ENCODE peak calls at places on chromosome 4, in four cellular contexts. One of them, this sample, is unnamed.

GRCh38 chr4:176478076-176478475 is 158.3 kb downstream of the SPCS3 start:
- DNase-seq in HepG2: no peak
- DNase-seq in GM12891: no peak
- DNase-seq in K562: no peak
- DNase-seq in this sample: no peak

GRCh38 chr4:47525154-47525819 is 40.2 kb downstream of the ATP10D start:
- DNase-seq in GM12891: no peak
- DNase-seq in HepG2: no peak
- DNase-seq in K562: no peak
- DNase-seq in this sample: no peak

GRCh38 chr4:162497564-162498167 is 333.9 kb upstream of the FSTL5 start:
- DNase-seq in K562: peak
- DNase-seq in GM12891: peak
- DNase-seq in HepG2: peak
- DNase-seq in this sample: no peak

GRCh38 chr4:15870079-15870478 is 68.5 kb downstream of the FGFBP1 start:
- DNase-seq in GM12891: no peak
- DNase-seq in K562: no peak
- DNase-seq in HepG2: no peak
- DNase-seq in this sample: no peak

GRCh38 chr4:164446516-164446915 is 307.4 kb upstream of the SMIM31 start:
- DNase-seq in GM12891: no peak
- DNase-seq in K562: no peak
- DNase-seq in HepG2: no peak
- DNase-seq in this sample: no peak

GRCh38 chr4:80006935-80007744 is 65.9 kb downstream of the ANTXR2 start:
- DNase-seq in HepG2: peak
- DNase-seq in K562: no peak
- DNase-seq in GM12891: no peak
- DNase-seq in this sample: no peak

GRCh38 chr4:69881173-69881773 is 21.3 kb upstream of the SULT1E1 start:
- DNase-seq in HepG2: peak
- DNase-seq in GM12891: peak
- DNase-seq in K562: peak
- DNase-seq in this sample: no peak

GRCh38 chr4:113973349-113973748 is 6.1 kb downstream of the ARSJ start:
- DNase-seq in HepG2: no peak
- DNase-seq in K562: no peak
- DNase-seq in GM12891: no peak
- DNase-seq in this sample: no peak

GRCh38 chr4:188822698-188823097 is 683.5 kb downstream of the TRIML1 start:
- DNase-seq in K562: no peak
- DNase-seq in GM12891: no peak
- DNase-seq in HepG2: no peak
- DNase-seq in this sample: no peak

GRCh38 chr4:98930311-98930865 is 1.5 kb upstream of the EIF4E start:
- DNase-seq in K562: no peak
- DNase-seq in GM12891: no peak
- DNase-seq in HepG2: no peak
- DNase-seq in this sample: no peak

GRCh38 chr4:44146516-44146915 is 302.1 kb downstream of the KCTD8 start:
- DNase-seq in GM12891: no peak
- DNase-seq in HepG2: no peak
- DNase-seq in K562: no peak
- DNase-seq in this sample: no peak

GRCh38 chr4:7430368-7430964 is 4.3 kb downstream of the PSAPL1 start:
- DNase-seq in HepG2: no peak
- DNase-seq in K562: no peak
- DNase-seq in GM12891: no peak
- DNase-seq in this sample: no peak

GRCh38 chr4:152780267-152780811 is 585 bp downstream of the ARFIP1 start:
- DNase-seq in GM12891: no peak
- DNase-seq in K562: peak
- DNase-seq in HepG2: peak
- DNase-seq in this sample: no peak

GRCh38 chr4:26484032-26484515 is 6.2 kb downstream of the CCKAR start:
- DNase-seq in K562: no peak
- DNase-seq in HepG2: no peak
- DNase-seq in GM12891: no peak
- DNase-seq in this sample: no peak

GRCh38 chr4:146545102-146545501 is 23.4 kb upstream of the SLC10A7 start:
- DNase-seq in GM12891: no peak
- DNase-seq in K562: peak
- DNase-seq in HepG2: peak
- DNase-seq in this sample: no peak

GRCh38 chr4:142201041-142201440 is 564.7 kb downstream of the IL15 start:
- DNase-seq in GM12891: no peak
- DNase-seq in HepG2: no peak
- DNase-seq in K562: no peak
- DNase-seq in this sample: no peak

GRCh38 chr4:105472871-105473339 is 957 bp downstream of the PPA2 start:
- DNase-seq in HepG2: no peak
- DNase-seq in K562: peak
- DNase-seq in GM12891: peak
- DNase-seq in this sample: peak

GRCh38 chr4:133775881-133776280 is 425.7 kb downstream of the PABPC4L start:
- DNase-seq in HepG2: no peak
- DNase-seq in K562: no peak
- DNase-seq in GM12891: no peak
- DNase-seq in this sample: no peak

GRCh38 chr4:167234388-167234881 is at the start of gene SPOCK3:
- DNase-seq in K562: no peak
- DNase-seq in HepG2: no peak
- DNase-seq in GM12891: no peak
- DNase-seq in this sample: peak

GRCh38 chr4:157128395-157128794 is 52.4 kb downstream of the GLRB start:
- DNase-seq in HepG2: no peak
- DNase-seq in GM12891: no peak
- DNase-seq in K562: no peak
- DNase-seq in this sample: no peak

GRCh38 chr4:99657801-99658200 is at the start of gene C4orf54:
- DNase-seq in HepG2: no peak
- DNase-seq in K562: no peak
- DNase-seq in GM12891: no peak
- DNase-seq in this sample: no peak

GRCh38 chr4:76738081-76738931 is 159.6 kb downstream of the SOWAHB start:
- DNase-seq in K562: no peak
- DNase-seq in HepG2: no peak
- DNase-seq in GM12891: no peak
- DNase-seq in this sample: no peak
- TF ChIP-seq TAF1 in K562: no peak
- TF ChIP-seq TAF1 in HepG2: no peak
- TF ChIP-seq TAF1 in GM12891: no peak
- TF ChIP-seq TAF1 in this sample: no peak

DNA sequence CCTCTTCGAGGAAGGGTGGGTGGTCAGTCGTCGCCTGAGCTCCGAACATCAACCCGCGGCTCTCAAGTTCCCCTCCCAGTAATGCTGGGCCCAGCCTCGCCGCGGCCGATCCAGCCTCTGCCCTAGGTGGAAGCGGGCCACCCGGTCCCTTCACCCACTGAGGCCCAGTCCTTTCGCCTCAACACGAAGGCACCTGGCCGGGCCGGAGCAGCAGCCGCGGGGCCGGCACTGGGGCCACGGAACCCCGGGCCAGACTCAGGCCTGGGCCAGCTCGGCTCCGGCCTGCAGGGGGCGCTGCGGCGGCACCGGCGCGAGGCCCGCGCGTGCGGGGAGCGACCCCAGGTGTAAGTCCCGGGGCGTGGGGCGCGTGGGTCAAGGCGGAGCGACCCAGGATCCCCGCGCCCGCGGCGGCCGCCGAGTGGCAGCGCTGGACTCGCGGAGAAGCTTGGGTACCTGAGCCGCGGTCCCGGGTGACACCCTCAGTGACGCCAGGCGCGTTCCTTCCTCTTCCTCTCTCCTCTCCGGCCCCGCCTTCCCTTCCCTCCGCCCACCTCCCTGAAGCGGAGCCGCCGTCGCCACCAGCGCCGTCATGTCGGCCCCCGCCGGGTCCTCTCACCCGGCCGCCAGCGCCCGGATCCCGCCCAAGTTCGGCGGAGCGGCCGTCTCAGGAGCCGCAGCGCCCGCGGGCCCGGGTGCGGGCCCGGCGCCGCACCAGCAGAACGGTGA is at the start of gene SEC24B:
- DNase-seq in GM12891: peak
- DNase-seq in K562: peak
- DNase-seq in HepG2: peak
- DNase-seq in this sample: peak
- TF ChIP-seq POLR2A in GM12891: no peak
- TF ChIP-seq POLR2A in K562: peak
- TF ChIP-seq POLR2A in HepG2: peak
- TF ChIP-seq POLR2A in this sample: peak

DNA sequence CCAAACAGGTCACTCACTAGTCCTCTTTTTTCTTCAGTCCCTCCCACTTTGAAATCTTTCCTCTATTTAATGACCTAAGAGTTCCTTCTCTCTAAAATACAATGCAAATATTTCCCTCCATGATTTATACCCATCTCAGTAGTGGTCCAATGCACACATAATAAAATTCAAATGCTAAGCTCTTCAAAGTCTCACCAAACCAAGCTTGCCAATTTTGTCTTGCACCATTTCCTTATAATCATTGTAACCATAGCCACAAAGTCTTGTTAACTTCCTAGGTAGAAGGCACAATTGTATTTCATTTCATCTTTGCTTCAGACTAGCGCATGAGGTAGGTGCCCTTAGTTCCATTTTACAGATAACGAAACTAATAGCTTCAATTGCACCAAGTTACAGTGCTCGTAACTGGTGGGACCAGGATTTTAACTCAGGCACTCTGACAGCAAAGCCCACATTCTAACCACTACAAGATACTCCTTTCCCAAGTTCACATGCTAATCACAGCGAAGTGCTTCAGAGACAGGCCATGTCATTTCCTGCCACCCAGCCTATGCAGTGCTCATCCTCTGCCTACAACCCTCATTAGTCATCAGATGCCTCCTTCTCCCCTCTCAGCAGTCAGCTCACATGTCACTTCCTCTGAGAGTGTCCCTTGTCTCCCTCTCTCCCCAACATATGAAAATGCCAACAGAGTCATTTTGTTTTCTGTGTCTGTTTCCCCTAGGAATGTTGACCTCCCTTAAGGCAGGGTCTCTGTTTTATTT is 66.9 kb upstream of the PPARGC1A start:
- DNase-seq in GM12891: no peak
- DNase-seq in K562: no peak
- DNase-seq in HepG2: no peak
- DNase-seq in this sample: no peak
- TF ChIP-seq POLR2AphosphoS5 in GM12891: no peak
- TF ChIP-seq POLR2AphosphoS5 in K562: no peak
- TF ChIP-seq POLR2AphosphoS5 in HepG2: no peak
- TF ChIP-seq POLR2AphosphoS5 in this sample: no peak

GRCh38 chr4:39044364-39044946 is 12.2 kb upstream of the TMEM156 start:
- DNase-seq in GM12891: peak
- DNase-seq in K562: peak
- DNase-seq in HepG2: peak
- DNase-seq in this sample: peak
- TF ChIP-seq TAF1 in GM12891: peak
- TF ChIP-seq TAF1 in K562: peak
- TF ChIP-seq TAF1 in HepG2: peak
- TF ChIP-seq TAF1 in this sample: peak

DNA sequence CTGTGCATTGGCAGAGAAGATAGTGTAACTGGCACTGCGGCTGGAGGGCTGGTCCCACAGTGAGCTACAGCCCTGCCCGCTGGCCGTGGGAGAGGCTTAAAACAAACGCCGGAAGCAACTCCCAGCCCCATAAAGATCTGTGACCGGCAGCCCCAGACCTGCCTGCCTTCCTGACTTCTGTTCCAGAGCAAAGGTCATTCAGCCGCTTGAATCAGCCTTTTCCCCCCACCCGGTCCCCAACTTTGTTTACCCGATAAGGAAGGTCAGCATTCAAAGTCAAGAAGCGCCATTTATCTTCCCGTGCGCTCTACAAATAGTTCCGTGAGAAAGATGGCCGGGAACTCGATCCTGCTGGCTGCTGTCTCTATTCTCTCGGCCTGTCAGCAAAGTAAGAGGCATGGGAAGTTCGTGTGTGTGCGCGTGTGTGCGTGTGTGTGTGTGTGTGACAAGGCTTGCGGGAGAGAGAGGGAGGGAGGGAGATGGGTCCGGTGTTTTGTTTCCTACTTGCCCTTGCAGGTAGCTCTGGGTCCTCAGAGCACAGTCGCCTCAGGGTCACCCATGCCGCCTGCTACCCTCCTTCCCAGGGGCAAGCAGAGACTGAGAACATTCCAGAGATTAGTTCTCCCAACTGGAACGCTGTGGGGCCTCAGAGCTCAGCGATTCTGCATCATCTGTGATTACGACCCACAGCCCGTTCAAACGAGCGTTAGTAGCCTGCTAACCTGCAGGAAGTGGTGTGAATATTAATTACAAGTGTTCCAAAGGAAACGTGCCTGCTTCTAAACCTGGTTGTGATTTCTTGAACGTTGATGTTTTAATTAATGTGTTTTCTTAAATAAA is at the start of gene MGST2:
- DNase-seq in K562: peak
- DNase-seq in HepG2: peak
- DNase-seq in GM12891: peak
- DNase-seq in this sample: peak
- TF ChIP-seq POLR2A in K562: peak
- TF ChIP-seq POLR2A in HepG2: no peak
- TF ChIP-seq POLR2A in GM12891: peak
- TF ChIP-seq POLR2A in this sample: no peak

GRCh38 chr4:53537606-53538005 is 53.7 kb downstream of the LNX1 start:
- DNase-seq in K562: no peak
- DNase-seq in HepG2: no peak
- DNase-seq in GM12891: no peak
- DNase-seq in this sample: no peak
- TF ChIP-seq POLR2AphosphoS5 in K562: no peak
- TF ChIP-seq POLR2AphosphoS5 in HepG2: no peak
- TF ChIP-seq POLR2AphosphoS5 in GM12891: no peak
- TF ChIP-seq POLR2AphosphoS5 in this sample: no peak

GRCh38 chr4:147547314-147548056 is 66.6 kb downstream of the EDNRA start:
- DNase-seq in GM12891: no peak
- DNase-seq in HepG2: peak
- DNase-seq in K562: no peak
- DNase-seq in this sample: no peak
- TF ChIP-seq TAF1 in GM12891: no peak
- TF ChIP-seq TAF1 in HepG2: no peak
- TF ChIP-seq TAF1 in K562: no peak
- TF ChIP-seq TAF1 in this sample: no peak

DNA sequence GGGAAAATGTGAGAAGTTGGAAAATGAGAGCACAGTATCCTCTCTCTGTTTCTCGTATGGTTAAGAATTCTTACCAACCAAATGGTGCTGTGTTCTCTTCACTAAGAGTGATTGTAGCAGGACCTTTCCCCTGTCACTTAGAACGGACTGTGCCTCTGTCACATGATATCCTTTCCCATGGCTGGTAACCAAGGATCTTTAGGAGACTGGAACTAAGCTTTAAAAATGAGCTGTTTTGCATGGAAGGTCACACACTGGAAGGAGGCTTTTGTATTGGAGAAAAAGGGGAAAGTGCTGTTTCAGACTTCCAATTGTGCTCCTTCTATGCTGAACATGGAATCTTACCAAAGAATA is 148.5 kb downstream of the SLC4A4 start:
- DNase-seq in GM12891: no peak
- DNase-seq in K562: no peak
- DNase-seq in HepG2: no peak
- DNase-seq in this sample: no peak
- TF ChIP-seq POLR2A in GM12891: no peak
- TF ChIP-seq POLR2A in K562: no peak
- TF ChIP-seq POLR2A in HepG2: no peak
- TF ChIP-seq POLR2A in this sample: no peak

This sample was measured in GM12892.